ENCODE peak calls at places on chromosomes 12 and 14, in five cellular contexts. G, J, D, P and V are unnamed samples.
A peak's percentile ranks its signal among the peaks of the same experiment; 100 is the strongest.

GRCh38 chr14:31263485-31264133 is 56.0 kb upstream of the HECTD1 start:
- DNase-seq in G (peak; percentile 99), J (no peak), D (no peak), P (peak; percentile 99), V (peak; percentile 61)

GRCh38 chr12:49304161-49304560 is 9.2 kb downstream of the PRPH start:
- DNase-seq in G (peak; percentile 36), J (no peak), D (no peak), P (peak; percentile 53), V (no peak)

GRCh38 chr12:88723219-88723618 is 142.9 kb upstream of the KITLG start:
- DNase-seq in G (peak; percentile 43), J (no peak), D (no peak), P (peak; percentile 76), V (no peak)

GRCh38 chr12:79001404-79001803 is 136.8 kb downstream of the SYT1 start:
- DNase-seq in G (no peak), J (peak; percentile 36), D (no peak), P (no peak), V (no peak)

GRCh38 chr12:83140135-83140534 is 453.4 kb downstream of the TMTC2 start:
- DNase-seq in G (no peak), J (no peak), D (no peak), P (no peak), V (no peak)

GRCh38 chr12:56151672-56152131 is 685 bp upstream of the MYL6B start:
- DNase-seq in G (no peak), J (no peak), D (peak; percentile 49), P (no peak), V (peak; percentile 93)

GRCh38 chr14:52370406-52370911 is 56.3 kb downstream of the PTGER2 start:
- DNase-seq in G (no peak), J (no peak), D (no peak), P (no peak), V (no peak)

GRCh38 chr12:67764946-67765619 is 116.5 kb downstream of the DYRK2 start:
- DNase-seq in G (no peak), J (no peak), D (no peak), P (no peak), V (no peak)

GRCh38 chr12:57216014-57216891 is at the start of gene NXPH4:
- DNase-seq in G (no peak), J (no peak), D (peak; percentile 45), P (no peak), V (peak; percentile 91)

GRCh38 chr12:131372706-131373195 is 338.1 kb upstream of the SFSWAP start:
- DNase-seq in G (no peak), J (no peak), D (no peak), P (no peak), V (peak; percentile 26)

GRCh38 chr14:53996041-53996440 is 39.4 kb upstream of the BMP4 start:
- DNase-seq in G (no peak), J (no peak), D (no peak), P (no peak), V (no peak)

GRCh38 chr14:74018029-74018703 is 922 bp downstream of the ENTPD5 start:
- DNase-seq in G (peak; percentile 71), J (no peak), D (no peak), P (peak; percentile 18), V (no peak)

GRCh38 chr12:120944645-120945217 is 33.6 kb upstream of the HNF1A start:
- DNase-seq in G (peak; percentile 27), J (no peak), D (peak; percentile 42), P (peak; percentile 13), V (peak; percentile 96)

GRCh38 chr14:22002860-22003284 is 329.3 kb upstream of the OR4E1 start:
- DNase-seq in G (peak; percentile 36), J (no peak), D (peak; percentile 40), P (no peak), V (peak; percentile 85)

GRCh38 chr12:56358836-56359532 is 923 bp downstream of the STAT2 start:
- DNase-seq in G (peak; percentile 88), J (no peak), D (no peak), P (peak; percentile 77), V (peak; percentile 44)